ENCODE peak calls at places on chromosomes 4 and X, in eight cellular contexts. Q is transverse colon, L is heart right ventricle, N is Peyer's patch, P is foreskin fibroblast, I is BE2C, K is mucosa of descending colon, E is adrenal gland. Y is an unnamed sample.

GRCh38 chr4:81757706-81758105 is 286.0 kb upstream of the RASGEF1B start:
- DNase-seq in Q (no peak), L (no peak), P (no peak), K (peak; percentile 17), N (no peak), E (peak; percentile 21), I (no peak), Y (no peak)

GRCh38 chr4:13364178-13364577 is 120.0 kb downstream of the RAB28 start:
- DNase-seq in N (no peak), Q (no peak), I (no peak), E (no peak), K (no peak), L (no peak), P (no peak), Y (no peak)

GRCh38 chr4:74018771-74019170 is 19.7 kb downstream of the CXCL3 start:
- DNase-seq in I (no peak), K (no peak), Q (no peak), P (no peak), E (no peak), L (no peak), N (no peak), Y (no peak)

GRCh38 chr4:155943610-155944329 is 9.9 kb downstream of the CTSO start:
- DNase-seq in N (no peak), Q (no peak), E (no peak), P (no peak), I (no peak), L (no peak), K (no peak), Y (no peak)

GRCh38 chr4:46819095-46819494 is 90.0 kb downstream of the COX7B2 start:
- DNase-seq in I (no peak), K (no peak), E (no peak), N (no peak), P (no peak), L (no peak), Q (no peak), Y (no peak)

GRCh38 chrX:108362026-108362425 is 76.2 kb downstream of the COL4A6 start:
- DNase-seq in P (no peak), E (no peak), N (no peak), Q (no peak), L (no peak), I (no peak), K (no peak), Y (no peak)

GRCh38 chrX:21581479-21581878 is 76.7 kb downstream of the KLHL34 start:
- DNase-seq in Q (no peak), I (no peak), K (no peak), N (no peak), P (no peak), L (no peak), E (no peak), Y (no peak)

GRCh38 chrX:149851864-149852263 is 29.1 kb upstream of the MAGEA8 start:
- DNase-seq in E (no peak), L (no peak), P (no peak), Q (no peak), N (no peak), I (no peak), K (no peak), Y (no peak)

GRCh38 chr4:135418353-135418752 is 1216.8 kb upstream of the PABPC4L start:
- DNase-seq in E (no peak), P (no peak), N (no peak), I (peak; percentile 18), L (no peak), Q (no peak), K (no peak), Y (no peak)

GRCh38 chr4:188663369-188663768 is 524.1 kb downstream of the TRIML1 start:
- DNase-seq in K (no peak), Q (no peak), P (no peak), L (no peak), E (no peak), N (no peak), I (no peak), Y (no peak)

GRCh38 chr4:73707918-73708577 is 32.3 kb upstream of the CXCL8 start:
- DNase-seq in N (no peak), L (peak; percentile 15), P (peak; percentile 89), Q (peak; percentile 39), K (peak; percentile 53), E (peak; percentile 82), I (no peak), Y (no peak)

GRCh38 chr4:14802596-14802995 is 199.7 kb upstream of the CPEB2 start:
- DNase-seq in I (no peak), L (no peak), E (no peak), K (no peak), Q (no peak), P (no peak), N (no peak), Y (no peak)

GRCh38 chrX:71111851-71112468 is 583 bp upstream of the IL2RG start:
- DNase-seq in K (no peak), L (no peak), E (no peak), I (no peak), Q (no peak), N (no peak), P (no peak), Y (peak; percentile 1)

GRCh38 chrX:330726-331144 is 12.1 kb upstream of the GTPBP6 start:
- DNase-seq in I (no peak), K (no peak), N (no peak), E (no peak), L (no peak), Q (no peak), P (no peak), Y (peak; percentile 46)

GRCh38 chr4:111991163-111991562 is 154.1 kb upstream of the FAM241A start:
- DNase-seq in E (no peak), L (no peak), N (no peak), P (no peak), Q (no peak), K (no peak), I (no peak), Y (no peak)

GRCh38 chrX:26788402-26788998 is 572.5 kb downstream of the MAGEB5 start:
- DNase-seq in I (no peak), E (no peak), K (no peak), P (no peak), Q (no peak), L (no peak), N (no peak), Y (no peak)

DNA sequence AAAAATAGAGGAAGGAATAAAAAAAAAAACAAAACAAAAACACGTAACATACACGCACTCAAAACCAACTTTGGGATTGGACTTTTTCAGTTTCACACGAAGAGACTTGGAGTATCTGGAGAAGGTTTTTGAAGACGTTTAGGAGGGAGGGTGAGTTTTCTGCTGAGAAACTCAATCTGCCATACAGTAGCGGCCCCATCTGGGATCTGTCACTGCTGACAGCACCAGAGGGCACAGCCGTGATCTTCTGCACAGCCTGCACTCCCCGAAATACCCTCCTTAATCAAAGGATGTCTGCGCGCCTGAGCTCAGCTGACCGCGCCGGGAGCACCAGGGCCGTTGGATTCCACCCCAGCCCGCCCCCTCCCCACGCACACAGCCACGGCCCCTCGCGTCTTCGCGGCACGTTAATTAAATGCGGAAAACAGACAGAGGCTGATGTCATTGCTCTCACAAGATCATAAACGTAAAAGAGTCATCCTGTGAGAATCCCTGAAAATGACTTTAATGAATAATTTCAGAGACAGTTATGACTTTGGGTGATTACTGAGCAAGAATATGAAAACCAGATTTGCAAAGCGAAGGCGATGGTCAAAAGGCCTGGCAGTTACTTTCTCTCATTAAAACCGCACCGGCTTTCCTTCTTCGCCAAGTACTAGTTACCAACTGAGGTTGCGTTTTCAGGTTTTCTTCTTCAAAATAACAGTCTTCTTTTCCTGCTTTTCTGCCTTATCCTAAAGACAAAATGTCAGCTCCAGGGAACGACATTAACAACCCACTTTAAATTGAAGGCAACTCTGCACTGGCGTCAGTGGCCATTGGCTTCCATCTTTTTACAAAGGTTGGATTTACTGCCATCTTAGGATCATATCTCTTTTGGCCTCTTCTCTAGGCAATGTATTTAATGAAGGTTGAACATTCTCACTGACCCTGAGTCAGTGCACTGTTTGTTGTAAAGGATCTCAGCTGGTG is 10.6 kb downstream of the HAND2 start:
- DNase-seq in L (peak; percentile 48), K (no peak), E (no peak), I (peak; percentile 89), N (no peak), P (no peak), Q (no peak), Y (no peak)
- H3K4me3 ChIP-seq in L (peak overlapping the region; percentile 28), K (no peak overlapping the region), E (no peak overlapping the region), I (peak overlapping the region; percentile 99), N (peak overlapping the region; percentile 35), P (peak overlapping the region; percentile 15), Q (peak overlapping the region; percentile 25), Y (peak overlapping the region; percentile 22)

DNA sequence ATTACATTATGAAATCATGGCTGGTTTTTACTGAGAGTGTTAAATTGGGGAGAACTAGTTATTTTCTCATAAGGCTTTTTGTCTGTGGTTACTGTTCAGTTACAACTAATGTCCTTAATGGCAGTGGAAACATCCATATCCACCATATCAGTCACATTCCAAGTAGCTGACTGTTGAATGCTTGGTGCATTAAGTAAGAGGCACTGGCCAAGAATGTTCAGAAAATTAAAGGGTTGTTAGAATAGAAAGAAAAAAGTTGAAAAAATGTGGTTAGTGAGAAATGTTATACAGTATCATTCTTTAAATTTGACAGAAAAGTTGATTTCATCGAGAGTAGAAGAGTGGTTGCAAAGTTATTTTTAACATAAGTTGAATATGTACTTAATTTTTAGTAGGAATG is 2407.3 kb downstream of the ARAP2 start:
- DNase-seq in N (no peak), E (no peak), I (no peak), Q (no peak), P (peak; percentile 65), K (no peak), L (no peak), Y (no peak)
- H3K4me3 ChIP-seq in N (no peak overlapping the region), E (no peak overlapping the region), I (no peak overlapping the region), Q (no peak overlapping the region), P (no peak overlapping the region), K (no peak overlapping the region), L (no peak overlapping the region), Y (no peak overlapping the region)

DNA sequence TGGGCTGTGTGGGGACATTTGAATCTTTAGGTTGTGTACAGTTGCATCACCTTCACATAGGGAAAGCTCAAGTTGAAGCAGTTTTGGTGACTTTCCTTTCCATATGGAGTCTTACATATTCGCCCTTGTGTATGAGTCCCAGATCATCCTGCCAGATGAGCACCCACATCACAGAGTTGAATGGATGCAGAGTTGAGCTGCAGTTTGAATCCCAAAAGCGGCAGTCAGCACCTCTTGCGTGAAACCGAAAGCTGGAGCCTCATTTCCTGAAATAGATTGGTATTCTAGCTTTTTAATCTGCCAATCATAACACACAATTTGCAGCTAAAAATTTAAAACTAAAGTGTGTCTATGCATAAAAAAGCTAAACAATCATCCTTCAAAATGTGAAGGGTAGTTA is 162.9 kb upstream of the DIPK2B start:
- DNase-seq in I (no peak), P (no peak), Q (no peak), N (no peak), L (no peak), K (no peak), E (no peak), Y (no peak)
- H3K4me3 ChIP-seq in I (no peak overlapping the region), P (no peak overlapping the region), Q (no peak overlapping the region), N (no peak overlapping the region), L (no peak overlapping the region), K (no peak overlapping the region), E (no peak overlapping the region), Y (no peak overlapping the region)

GRCh38 chr4:134219043-134219442 is 17.5 kb upstream of the PABPC4L start:
- DNase-seq in Q (no peak), N (no peak), K (no peak), L (no peak), P (no peak), E (no peak), I (no peak), Y (no peak)
- H3K4me3 ChIP-seq in Q (no peak overlapping the region), N (no peak overlapping the region), K (no peak overlapping the region), L (no peak overlapping the region), P (no peak overlapping the region), E (no peak overlapping the region), I (no peak overlapping the region), Y (no peak overlapping the region)

Y was measured in right lobe of liver.